ENCODE peak calls at places on chromosomes 12 and 14, in four cellular contexts. E, N, H and A are unnamed samples.

GRCh38 chr12:13004368-13004767 is 4.3 kb upstream of the HEBP1 start:
- DNase-seq in N (no peak), E (no peak), H (no peak), A (no peak)

GRCh38 chr12:65566776-65567175 is 257.5 kb upstream of the HMGA2 start:
- DNase-seq in N (no peak), H (no peak), E (no peak), A (no peak)

GRCh38 chr12:98137278-98137677 is 378.1 kb upstream of the TMPO start:
- DNase-seq in H (no peak), E (no peak), N (no peak), A (no peak)

GRCh38 chr12:25436206-25436912 is 116.7 kb downstream of the LMNTD1 start:
- DNase-seq in E (peak; percentile 69), N (peak; percentile 2), H (no peak), A (peak; percentile 73)

GRCh38 chr14:71250347-71250746 is 343.1 kb downstream of the PCNX1 start:
- DNase-seq in E (no peak), N (no peak), H (no peak), A (no peak)

GRCh38 chr12:100437038-100437841 is 36.4 kb upstream of the NR1H4 start:
- DNase-seq in H (no peak), N (no peak), E (no peak), A (no peak)

GRCh38 chr12:26135010-26135420 is 10.2 kb upstream of the BHLHE41 start:
- DNase-seq in E (no peak), N (no peak), H (peak; percentile 25), A (no peak)

GRCh38 chr14:68781161-68782021 is 11.5 kb downstream of the ZFP36L1 start:
- DNase-seq in E (no peak), H (no peak), N (no peak), A (no peak)

GRCh38 chr12:107207931-107208515 is 114.7 kb upstream of the CRY1 start:
- DNase-seq in H (no peak), E (peak; percentile 59), N (no peak), A (no peak)

GRCh38 chr14:23130875-23131274 is 11.8 kb upstream of the CEBPE start:
- DNase-seq in H (no peak), E (no peak), N (no peak), A (no peak)

GRCh38 chr12:120012067-120012621 is 23.1 kb downstream of the BICDL1 start:
- DNase-seq in N (no peak), H (no peak), E (no peak), A (peak; percentile 29)

GRCh38 chr12:41932028-41932427 is 212.6 kb downstream of the GXYLT1 start:
- DNase-seq in N (no peak), H (no peak), E (no peak), A (no peak)

GRCh38 chr12:27290501-27291168 is 42.0 kb upstream of the BMAL2 start:
- DNase-seq in N (no peak), E (no peak), H (no peak), A (no peak)